ENCODE peak calls at places on chromosomes 3 and 15, in seven cellular contexts. U is lower lobe of right lung; Z is NCI-H460; P is activated CD4-positive, alpha-beta T cell treated with anti-CD3 and anti-CD28 coated beads, Interleukin-2, amount 10 ng/mL, durations not matched to agents 7 days and 5 days; X is Caki2; V is HuH-7; K is H9. H is an unnamed sample.

GRCh38 chr3:151443583-151443982 is 17.3 kb downstream of the IGSF10 start:
- DNase-seq in U (no peak), Z (no peak), P (no peak), X (no peak), V (no peak), K (no peak), H (peak)

GRCh38 chr3:127015282-127016042 is 32.5 kb downstream of the PLXNA1 start:
- DNase-seq in U (no peak), Z (no peak), P (no peak), X (no peak), V (no peak), K (no peak), H (no peak)

GRCh38 chr15:70286110-70286806 is 188.5 kb upstream of the TLE3 start:
- DNase-seq in U (no peak), Z (no peak), P (no peak), X (no peak), V (no peak), K (no peak), H (no peak)

GRCh38 chr3:184766555-184767261 is 45.3 kb upstream of the VPS8 start:
- DNase-seq in U (no peak), Z (peak), P (no peak), X (peak), V (no peak), K (peak), H (no peak)

GRCh38 chr3:42582474-42583070 is 805 bp upstream of the SEC22C start:
- DNase-seq in U (no peak), Z (no peak), P (no peak), X (no peak), V (no peak), K (no peak), H (no peak)

GRCh38 chr3:14393440-14394111 is 8.8 kb upstream of the SLC6A6 start:
- DNase-seq in U (no peak), Z (no peak), P (no peak), X (no peak), V (no peak), K (no peak), H (no peak)

GRCh38 chr3:130379274-130379673 is 33.8 kb downstream of the COL6A5 start:
- DNase-seq in U (no peak), Z (no peak), P (no peak), X (no peak), V (no peak), K (no peak), H (no peak)

GRCh38 chr3:65401359-65401810 is 637.3 kb downstream of the MAGI1 start:
- DNase-seq in U (no peak), Z (no peak), P (no peak), X (no peak), V (no peak), K (peak), H (no peak)

GRCh38 chr3:43123895-43124294 is 18.0 kb upstream of the POMGNT2 start:
- DNase-seq in U (no peak), Z (no peak), P (no peak), X (no peak), V (no peak), K (no peak), H (no peak)

GRCh38 chr3:127911421-127911931 is 3.6 kb upstream of the KBTBD12 start:
- DNase-seq in U (no peak), Z (no peak), P (no peak), X (no peak), V (no peak), K (no peak), H (no peak)

GRCh38 chr3:191123231-191123630 is 75.8 kb upstream of the OSTN start:
- DNase-seq in U (no peak), Z (no peak), P (no peak), X (no peak), V (no peak), K (no peak), H (no peak)

GRCh38 chr15:51132384-51133139 is 37.9 kb upstream of the TNFAIP8L3 start:
- DNase-seq in U (no peak), Z (no peak), P (no peak), X (peak), V (peak), K (peak), H (peak)

H was measured in dermis microvascular lymphatic vessel endothelial cell.